ENCODE peak calls at places on chromosome 6, in ten cellular contexts. R is SK-N-SH, P is HCT116, T is cardiac muscle cell, L is ovary, I is WERI-Rb-1, J is left ventricle myocardium inferior, A is mammary epithelial cell, K is adrenal gland, Q is fibroblast of lung. C is an unnamed sample.

GRCh38 chr6:6678811-6679210 is 90.3 kb downstream of the LY86 start:
- DNase-seq in P (no peak), Q (no peak), J (no peak), T (no peak), K (no peak), R (no peak), I (no peak), L (no peak), A (no peak), C (no peak)

GRCh38 chr6:82182756-82183155 is 64.8 kb downstream of the IBTK start:
- DNase-seq in J (no peak), R (no peak), L (no peak), Q (peak), P (no peak), I (no peak), A (peak), T (no peak), K (no peak), C (no peak)

GRCh38 chr6:152094992-152095592 is 287.6 kb downstream of the ESR1 start:
- DNase-seq in K (peak), A (peak), I (no peak), J (peak), Q (peak), P (peak), T (no peak), R (no peak), L (peak), C (peak)

GRCh38 chr6:80454197-80454596 is 347.7 kb downstream of the BCKDHB start:
- DNase-seq in I (no peak), A (peak), J (no peak), P (peak), K (no peak), T (no peak), R (no peak), L (no peak), Q (peak), C (no peak)

GRCh38 chr6:6832439-6832838 is 243.9 kb downstream of the LY86 start:
- DNase-seq in R (no peak), T (no peak), Q (no peak), L (no peak), P (no peak), A (no peak), I (no peak), K (no peak), J (no peak), C (no peak)

GRCh38 chr6:87093199-87093598 is 1.7 kb downstream of the CGA start:
- DNase-seq in R (no peak), L (no peak), P (no peak), K (no peak), Q (peak), T (no peak), I (no peak), A (no peak), J (no peak), C (no peak)

GRCh38 chr6:132798820-132799538 is 542 bp upstream of the SLC18B1 start:
- DNase-seq in R (peak), K (peak), T (peak), L (peak), I (peak), P (peak), A (peak), J (peak), Q (peak), C (peak)

GRCh38 chr6:67231092-67231491 is 1404.0 kb upstream of the ADGRB3 start:
- DNase-seq in Q (no peak), A (no peak), J (no peak), P (no peak), R (no peak), I (no peak), K (no peak), T (no peak), L (no peak), C (no peak)

GRCh38 chr6:159463440-159463839 is 229.6 kb downstream of the SOD2 start:
- DNase-seq in L (no peak), J (no peak), R (peak), T (no peak), K (no peak), A (peak), Q (peak), I (no peak), P (peak), C (no peak)

GRCh38 chr6:10451828-10452509 is 37.1 kb upstream of the TFAP2A start:
- DNase-seq in T (no peak), K (no peak), A (peak), J (no peak), R (no peak), Q (peak), P (peak), I (no peak), L (no peak), C (no peak)

GRCh38 chr6:104357928-104358327 is 501.8 kb downstream of the HACE1 start:
- DNase-seq in A (no peak), Q (no peak), L (no peak), J (no peak), P (no peak), R (no peak), K (no peak), T (peak), I (no peak), C (no peak)

GRCh38 chr6:35674594-35674993 is 14.1 kb downstream of the FKBP5 start:
- DNase-seq in L (no peak), J (no peak), T (no peak), I (no peak), K (no peak), A (no peak), R (no peak), Q (no peak), P (no peak), C (no peak)

GRCh38 chr6:16961577-16961976 is 140.3 kb upstream of the STMND1 start:
- DNase-seq in K (no peak), T (no peak), L (no peak), A (no peak), Q (peak), I (no peak), J (no peak), P (no peak), R (no peak), C (no peak)

GRCh38 chr6:144978208-144978607 is 693.1 kb downstream of the UTRN start:
- DNase-seq in R (no peak), T (no peak), K (no peak), I (no peak), Q (no peak), A (no peak), L (no peak), J (no peak), P (no peak), C (no peak)

GRCh38 chr6:138837246-138837645 is 41.4 kb downstream of the ECT2L start:
- DNase-seq in Q (no peak), K (no peak), A (no peak), R (no peak), J (no peak), T (no peak), L (no peak), P (no peak), I (no peak), C (no peak)

GRCh38 chr6:16698988-16699868 is 62.0 kb downstream of the ATXN1 start:
- DNase-seq in P (no peak), R (no peak), K (no peak), A (peak), T (no peak), L (no peak), Q (peak), I (no peak), J (no peak), C (no peak)

GRCh38 chr6:95243091-95243490 is 334.2 kb upstream of the MANEA start:
- DNase-seq in L (no peak), P (no peak), K (no peak), T (no peak), A (no peak), J (no peak), Q (no peak), I (no peak), R (no peak), C (no peak)

GRCh38 chr6:42462474-42462972 is 10.8 kb upstream of the TRERF1 start:
- DNase-seq in L (no peak), Q (no peak), K (no peak), I (no peak), R (no peak), P (no peak), A (no peak), J (no peak), T (no peak), C (no peak)

GRCh38 chr6:89221971-89222887 is 5.1 kb upstream of the GABRR1 start:
- DNase-seq in J (no peak), Q (peak), R (peak), T (no peak), A (no peak), L (no peak), P (no peak), I (no peak), K (no peak), C (no peak)

GRCh38 chr6:136866872-136867416 is 44.6 kb downstream of the PEX7 start:
- DNase-seq in A (no peak), L (no peak), I (no peak), K (no peak), T (no peak), Q (peak), J (no peak), P (no peak), R (peak), C (no peak)

GRCh38 chr6:107658920-107659879 is 164.9 kb downstream of the SCML4 start:
- DNase-seq in J (no peak), P (no peak), A (no peak), L (no peak), T (no peak), Q (peak), R (no peak), K (no peak), I (no peak), C (no peak)

DNA sequence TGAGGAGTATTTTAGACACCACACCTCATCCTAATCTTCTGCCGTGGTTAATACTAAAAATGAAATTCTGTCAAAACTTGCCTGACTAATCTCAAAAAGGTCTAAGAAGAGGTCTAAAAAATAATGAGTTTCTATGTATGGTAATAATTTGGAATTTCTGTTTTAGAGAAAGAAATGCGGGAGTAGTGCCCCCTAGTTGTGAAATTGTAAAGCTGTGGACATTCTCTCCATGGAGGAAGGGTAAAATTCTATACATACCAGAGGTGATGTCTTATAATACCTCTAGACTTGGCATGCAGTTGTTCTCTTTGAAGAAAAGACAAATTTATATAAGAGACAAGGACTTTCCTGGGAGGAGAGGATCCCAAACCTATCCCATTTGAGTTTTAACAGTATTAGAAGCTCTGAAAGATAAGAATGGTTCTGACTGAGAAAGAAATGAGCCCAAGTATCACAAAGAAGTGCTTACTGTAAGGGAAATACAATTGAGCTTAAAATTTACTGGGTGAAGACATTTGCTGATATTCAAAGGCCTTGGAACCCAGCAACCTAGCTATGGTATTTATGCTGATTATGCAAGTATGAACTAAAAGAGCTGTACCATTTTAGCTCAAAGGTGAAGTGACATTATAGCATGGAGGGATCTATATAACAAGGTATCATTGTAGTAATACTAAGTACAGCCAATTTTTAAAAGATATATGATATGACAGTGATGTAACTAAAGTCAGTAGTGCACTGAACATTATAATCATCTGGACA is 5.1 kb upstream of the EPHA7 start:
- DNase-seq in R (no peak), L (no peak), K (no peak), Q (no peak), T (peak), A (no peak), J (no peak), I (no peak), P (no peak), C (no peak)
- TF ChIP-seq CTCF in R (peak), L (no peak), K (peak), Q (peak), T (peak), A (peak), J (peak), I (peak), P (no peak), C (peak)

GRCh38 chr6:18122128-18123093 is at the start of gene NHLRC1:
- DNase-seq in Q (peak), P (no peak), I (peak), A (peak), R (peak), L (peak), T (peak), J (peak), K (peak), C (peak)
- H3K4me3 ChIP-seq in Q (peak), P (no peak), I (peak), A (no peak), R (peak), L (peak), T (peak), J (peak), K (peak), C (peak)

DNA sequence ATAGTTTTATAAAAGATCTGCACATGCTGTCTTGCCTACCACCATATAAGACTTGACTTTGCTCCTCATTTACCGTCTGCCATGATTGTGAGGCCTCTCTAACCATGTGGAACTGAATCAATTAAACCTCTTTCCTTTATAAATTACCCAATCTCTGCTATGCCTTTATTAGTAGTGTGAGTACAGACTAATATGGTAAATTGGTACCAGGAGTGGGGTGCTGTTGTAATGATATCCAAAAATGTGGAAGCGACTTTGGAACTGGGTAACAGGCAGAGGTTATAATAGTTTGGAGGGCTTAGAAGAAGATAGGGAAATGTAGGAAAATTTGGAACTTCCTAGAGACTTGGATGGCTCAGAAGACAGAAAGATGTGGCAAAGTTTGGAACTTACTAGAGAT is 64.2 kb upstream of the TFAP2D start:
- DNase-seq in R (no peak), K (no peak), Q (no peak), I (no peak), T (no peak), P (no peak), A (no peak), J (no peak), L (no peak), C (no peak)
- H3K27ac ChIP-seq in R (no peak), K (no peak), Q (no peak), I (no peak), T (no peak), P (no peak), A (no peak), J (no peak), L (no peak), C (no peak)

GRCh38 chr6:40427196-40427595 is 160.0 kb downstream of the LRFN2 start:
- DNase-seq in J (no peak), T (no peak), R (no peak), L (no peak), K (no peak), I (no peak), A (no peak), Q (no peak), P (no peak), C (no peak)

GRCh38 chr6:40436685-40437604 is 150.2 kb downstream of the LRFN2 start:
- DNase-seq in J (no peak), Q (peak), P (no peak), A (peak), K (no peak), I (no peak), T (no peak), R (peak), L (no peak), C (peak)

GRCh38 chr6:40426341-40427066 is 160.7 kb downstream of the LRFN2 start:
- DNase-seq in K (no peak), J (no peak), T (no peak), P (no peak), L (no peak), R (no peak), A (no peak), Q (no peak), I (no peak), C (no peak)

GRCh38 chr6:40431706-40432105 is 155.5 kb downstream of the LRFN2 start:
- DNase-seq in K (no peak), P (no peak), L (no peak), A (no peak), J (no peak), R (no peak), Q (no peak), I (no peak), T (no peak), C (no peak)
- TF ChIP-seq CTCF in K (no peak), P (no peak), L (no peak), A (no peak), J (no peak), R (no peak), Q (no peak), I (no peak), T (no peak), C (no peak)

GRCh38 chr6:130779658-130780033 is 47.6 kb upstream of the SMLR1 start:
- DNase-seq in A (no peak), L (no peak), J (no peak), I (no peak), K (no peak), R (no peak), P (no peak), T (no peak), Q (no peak), C (no peak)
- H3K4me3 ChIP-seq in A (no peak), L (no peak), J (no peak), I (no peak), K (no peak), R (no peak), P (no peak), T (no peak), Q (no peak), C (no peak)

DNA sequence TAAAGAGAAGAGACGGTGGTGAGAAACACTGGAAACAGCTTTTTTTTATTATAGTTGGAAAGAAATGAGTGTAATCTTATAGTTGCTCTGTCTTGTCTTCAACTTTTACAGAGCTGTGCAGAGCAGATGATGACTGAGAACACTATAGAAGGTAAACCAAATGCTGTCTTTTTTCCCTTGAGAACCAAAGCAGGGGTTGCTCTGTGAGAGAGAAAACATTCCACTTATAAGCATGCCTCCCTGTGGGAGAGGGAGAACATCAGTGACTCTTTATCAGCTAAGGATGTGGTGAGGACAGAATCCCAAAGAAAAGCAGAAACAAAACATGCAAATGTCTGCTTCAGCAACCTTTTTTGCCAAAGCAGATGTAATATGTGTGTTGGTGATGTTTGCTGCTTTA is 179.3 kb upstream of the HDDC2 start:
- DNase-seq in A (no peak), J (no peak), Q (peak), I (no peak), P (no peak), T (no peak), K (no peak), R (no peak), L (no peak), C (no peak)
- H3K27ac ChIP-seq in A (no peak), J (no peak), Q (no peak), I (no peak), P (no peak), T (no peak), K (no peak), R (no peak), L (no peak), C (no peak)

DNA sequence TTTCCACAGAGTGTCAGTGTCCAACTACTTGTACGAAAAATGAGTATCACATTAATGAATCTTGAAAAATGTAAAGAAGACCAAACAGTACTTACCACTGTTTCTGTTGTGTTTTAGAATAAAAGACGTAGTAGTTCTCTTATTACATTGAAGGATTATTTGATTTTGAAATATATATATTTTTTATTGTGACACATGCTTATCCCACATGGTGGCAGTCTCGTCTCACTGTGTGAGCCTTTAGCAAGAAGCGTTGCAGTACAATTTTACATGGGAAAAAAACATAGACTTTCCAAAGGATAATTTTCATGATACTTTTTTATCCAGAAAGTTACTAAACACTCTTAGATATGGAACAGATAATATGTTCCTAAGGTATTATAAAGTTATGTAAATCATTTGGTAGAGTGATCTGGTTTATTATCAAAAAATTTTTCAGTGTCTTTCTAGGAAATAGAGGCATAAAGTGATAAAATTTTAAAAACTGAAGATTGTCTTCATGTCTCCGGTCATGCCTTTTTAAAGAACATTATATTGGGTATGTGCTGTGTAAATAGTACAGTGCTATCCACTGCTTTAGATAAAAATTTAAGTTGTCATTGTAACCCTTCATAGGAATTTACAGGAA is 117.5 kb upstream of the SAMD5 start:
- DNase-seq in L (no peak), T (peak), P (peak), J (no peak), K (no peak), A (no peak), Q (peak), R (no peak), I (peak), C (no peak)
- TF ChIP-seq CTCF in L (no peak), T (peak), P (peak), J (peak), K (peak), A (peak), Q (no peak), R (peak), I (no peak), C (peak)

GRCh38 chr6:38774933-38775707 is 60.0 kb downstream of the DNAH8 start:
- DNase-seq in A (no peak), K (no peak), P (no peak), R (no peak), Q (no peak), T (no peak), I (no peak), J (no peak), L (no peak), C (no peak)
- H3K4me3 ChIP-seq in A (no peak), K (no peak), P (no peak), R (no peak), Q (no peak), T (no peak), I (no peak), J (no peak), L (no peak), C (no peak)

C was measured in heart left ventricle.